ENCODE peak calls at places on chromosomes 11 and 22, in eight cellular contexts. L is AG04449, D is Right ventricle myocardium inferior, Q is T follicular helper cell, M is NCI-H345, E is midbrain, R is spleen, F is pancreas. O is an unnamed sample.

GRCh38 chr11:47464479-47464878 is 15.5 kb upstream of the RAPSN start:
- DNase-seq in L (no peak), F (no peak), M (peak; percentile 84), R (peak; percentile 36), E (no peak), Q (no peak), D (no peak), O (no peak)

GRCh38 chr11:109794501-109794900 is 298.7 kb upstream of the ZC3H12C start:
- DNase-seq in Q (no peak), M (no peak), F (no peak), L (no peak), D (no peak), E (no peak), R (no peak), O (no peak)

GRCh38 chr11:130636672-130637463 is 188.4 kb downstream of the ADAMTS15 start:
- DNase-seq in Q (no peak), F (no peak), L (no peak), E (no peak), R (no peak), M (no peak), D (no peak), O (peak; percentile 82)

GRCh38 chr11:60183595-60184201 is 815 bp upstream of the MS4A6A start:
- DNase-seq in E (no peak), Q (no peak), R (no peak), M (no peak), L (no peak), D (no peak), F (no peak), O (no peak)

GRCh38 chr22:27851974-27852713 is 50.6 kb upstream of the MN1 start:
- DNase-seq in E (no peak), D (no peak), L (no peak), F (no peak), M (no peak), Q (no peak), R (no peak), O (no peak)

GRCh38 chr22:24553597-24554315 is 1.2 kb downstream of the GUCD1 start:
- DNase-seq in F (no peak), E (no peak), D (no peak), R (peak; percentile 76), Q (no peak), M (peak; percentile 7), L (no peak), O (no peak)

GRCh38 chr11:70650075-70650909 is 252.0 kb downstream of the CTTN start:
- DNase-seq in R (no peak), M (peak; percentile 19), Q (peak; percentile 9), L (no peak), F (peak; percentile 70), E (peak; percentile 56), D (no peak), O (peak; percentile 36)

GRCh38 chr11:48263416-48263911 is at the start of gene OR4X1:
- DNase-seq in F (no peak), L (no peak), R (no peak), E (no peak), D (no peak), M (no peak), Q (no peak), O (no peak)

GRCh38 chr22:42800731-42801536 is 56.1 kb downstream of the ARFGAP3 start:
- DNase-seq in D (no peak), M (peak; percentile 64), E (no peak), R (no peak), L (no peak), Q (no peak), F (no peak), O (no peak)

GRCh38 chr11:64649304-64649703 is 58.3 kb downstream of the SLC22A12 start:
- DNase-seq in E (no peak), M (no peak), D (no peak), L (no peak), Q (no peak), R (no peak), F (no peak), O (no peak)

GRCh38 chr11:3669128-3669527 is 2.1 kb downstream of the CHRNA10 start:
- DNase-seq in L (no peak), D (no peak), Q (no peak), F (no peak), M (no peak), R (no peak), E (no peak), O (no peak)

GRCh38 chr22:36870250-36870649 is 9.4 kb downstream of the NCF4 start:
- DNase-seq in E (no peak), F (no peak), L (no peak), R (no peak), D (no peak), Q (no peak), M (no peak), O (no peak)

GRCh38 chr11:2746401-2747230 is 46.8 kb upstream of the KCNQ1OT1 start:
- DNase-seq in E (no peak), Q (no peak), F (peak; percentile 37), L (no peak), M (no peak), R (peak; percentile 51), D (peak; percentile 70), O (no peak)

GRCh38 chr22:41123151-41123550 is 30.8 kb downstream of the EP300 start:
- DNase-seq in F (no peak), Q (no peak), L (no peak), D (no peak), M (no peak), R (no peak), E (no peak), O (no peak)

GRCh38 chr11:120034881-120035620 is 102.9 kb downstream of the TRIM29 start:
- DNase-seq in Q (no peak), F (no peak), D (no peak), L (no peak), R (no peak), E (peak; percentile 15), M (peak; percentile 72), O (no peak)

GRCh38 chr11:13337986-13338436 is 60.4 kb downstream of the BMAL1 start:
- DNase-seq in D (no peak), Q (no peak), M (no peak), E (no peak), F (no peak), L (peak; percentile 23), R (no peak), O (peak; percentile 36)

GRCh38 chr22:37896181-37896592 is 9.9 kb upstream of the MICALL1 start:
- DNase-seq in D (no peak), L (no peak), F (no peak), E (no peak), M (no peak), R (peak; percentile 81), Q (no peak), O (no peak)

GRCh38 chr11:46277623-46278386 is at the start of gene CREB3L1:
- DNase-seq in R (no peak), D (no peak), Q (no peak), L (no peak), M (no peak), E (no peak), F (peak; percentile 86), O (no peak)

GRCh38 chr11:119254239-119254638 is 48.1 kb downstream of the CBL start:
- DNase-seq in F (no peak), E (no peak), R (no peak), L (no peak), Q (no peak), M (no peak), D (no peak), O (no peak)

GRCh38 chr11:26078217-26078821 is 253.6 kb upstream of the ANO3 start:
- DNase-seq in Q (no peak), E (no peak), R (no peak), M (no peak), D (no peak), F (no peak), L (no peak), O (no peak)

GRCh38 chr11:72333657-72334056 is 89.7 kb upstream of the PHOX2A start:
- DNase-seq in M (no peak), L (no peak), E (no peak), F (no peak), R (no peak), Q (no peak), D (no peak), O (no peak)

GRCh38 chr22:40156001-40156516 is 21.7 kb upstream of the TNRC6B start:
- DNase-seq in E (no peak), M (peak; percentile 80), Q (no peak), L (no peak), R (no peak), D (no peak), F (no peak), O (peak; percentile 43)

GRCh38 chr11:92340839-92341238 is 116.2 kb downstream of the FAT3 start:
- DNase-seq in L (no peak), E (no peak), F (no peak), Q (no peak), R (no peak), D (no peak), M (no peak), O (no peak)

GRCh38 chr22:38872831-38873248 is 824 bp upstream of the CBX6 start:
- DNase-seq in Q (no peak), F (peak; percentile 79), M (peak; percentile 64), D (peak; percentile 80), R (peak; percentile 87), E (peak; percentile 64), L (no peak), O (no peak)

GRCh38 chr11:76803811-76804600 is 20.9 kb downstream of the TSKU start:
- DNase-seq in L (no peak), Q (no peak), M (no peak), E (no peak), D (no peak), F (no peak), R (peak; percentile 41), O (no peak)

GRCh38 chr11:118086913-118087768 is at the start of gene SMIM35:
- DNase-seq in F (no peak), D (no peak), R (no peak), E (peak; percentile 9), M (peak; percentile 53), Q (no peak), L (no peak), O (no peak)

GRCh38 chr22:35735622-35736021 is 17.9 kb downstream of the APOL5 start:
- DNase-seq in E (no peak), L (no peak), R (no peak), Q (no peak), D (no peak), F (no peak), M (no peak), O (no peak)

GRCh38 chr22:36016656-36017055 is 12.0 kb downstream of the RBFOX2 start:
- DNase-seq in E (no peak), M (no peak), R (no peak), D (no peak), L (no peak), Q (no peak), F (no peak), O (no peak)

GRCh38 chr11:123537726-123538125 is 107.7 kb downstream of the GRAMD1B start:
- DNase-seq in E (no peak), R (no peak), D (no peak), L (no peak), F (no peak), M (no peak), Q (no peak), O (no peak)

GRCh38 chr11:69320756-69321741 is 27.1 kb downstream of the MYEOV start:
- DNase-seq in F (no peak), R (peak; percentile 21), E (no peak), M (no peak), L (no peak), Q (no peak), D (no peak), O (no peak)

GRCh38 chr22:46795845-46796565 is 33.6 kb downstream of the TBC1D22A start:
- DNase-seq in L (no peak), M (no peak), D (no peak), Q (no peak), F (no peak), R (no peak), E (no peak), O (no peak)

GRCh38 chr11:30196400-30197206 is 34.2 kb upstream of the FSHB start:
- DNase-seq in D (peak; percentile 62), F (peak; percentile 66), Q (peak; percentile 15), L (no peak), E (peak; percentile 39), M (peak; percentile 14), R (peak; percentile 74), O (no peak)

GRCh38 chr11:65476632-65477270 is 22.1 kb upstream of the MALAT1 start:
- DNase-seq in R (no peak), D (no peak), Q (no peak), E (no peak), L (no peak), M (no peak), F (no peak), O (no peak)

GRCh38 chr22:19582033-19582693 is 58.0 kb upstream of the CLDN5 start:
- DNase-seq in R (no peak), E (no peak), F (no peak), L (no peak), M (no peak), Q (no peak), D (no peak), O (no peak)

O was measured in SW 1271.